ENCODE peak calls at places on chromosomes 4 and X, in six cellular contexts. F is esophagus squamous epithelium, H is AG04450, D is nephron progenitor cell, G is endodermal cell, X is A549. B is an unnamed sample.

GRCh38 chr4:30671926-30672325 is 48.2 kb upstream of the PCDH7 start:
- DNase-seq in F (no peak), H (no peak), D (no peak), G (no peak), X (no peak), B (no peak)

GRCh38 chrX:13569479-13570244 is at the start of gene EGFL6:
- DNase-seq in F (no peak), H (no peak), D (peak), G (peak), X (no peak), B (peak)

GRCh38 chr4:8019396-8020365 is 80.0 kb upstream of the AFAP1 start:
- DNase-seq in F (peak), H (no peak), D (no peak), G (peak), X (no peak), B (no peak)

GRCh38 chr4:166924456-166924855 is 309.8 kb downstream of the SPOCK3 start:
- DNase-seq in F (no peak), H (no peak), D (no peak), G (no peak), X (peak), B (no peak)

GRCh38 chr4:98113005-98113404 is 30.3 kb downstream of the STPG2 start:
- DNase-seq in F (no peak), H (no peak), D (peak), G (peak), X (peak), B (no peak)

GRCh38 chr4:65654976-65655375 is 15.3 kb downstream of the EPHA5 start:
- DNase-seq in F (no peak), H (no peak), D (no peak), G (no peak), X (no peak), B (no peak)

GRCh38 chr4:177087060-177087459 is 222.6 kb upstream of the NEIL3 start:
- DNase-seq in F (no peak), H (no peak), D (no peak), G (no peak), X (no peak), B (no peak)

GRCh38 chr4:13966241-13967195 is 339.0 kb upstream of the BOD1L1 start:
- DNase-seq in F (no peak), H (peak), D (no peak), G (peak), X (no peak), B (no peak)

GRCh38 chr4:100780126-100780525 is 262.3 kb upstream of the EMCN start:
- DNase-seq in F (no peak), H (no peak), D (no peak), G (no peak), X (no peak), B (no peak)

DNA sequence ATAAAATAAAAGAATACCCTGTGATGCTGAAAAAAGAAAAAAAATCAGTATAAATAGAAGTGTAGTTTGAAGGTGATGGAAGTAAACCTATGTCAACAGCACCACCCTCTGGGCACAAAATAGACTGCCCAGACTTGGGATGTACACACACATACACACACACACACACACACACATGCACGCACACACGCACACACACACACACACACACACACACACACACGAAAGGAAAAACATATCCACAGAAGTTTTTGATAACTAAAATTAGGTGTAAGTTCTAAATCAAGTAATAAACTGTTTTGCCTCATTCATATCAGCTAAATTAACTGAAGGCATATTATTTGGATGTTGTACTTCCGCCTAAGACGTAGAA is 40.5 kb downstream of the ANXA5 start:
- DNase-seq in F (no peak), H (peak), D (peak), G (peak), X (peak), B (no peak)
- TF ChIP-seq CTCF in F (no peak), H (peak), D (peak), G (peak), X (peak), B (peak)

GRCh38 chrX:143788265-143788664 is 67.7 kb upstream of the SPANXN2 start:
- DNase-seq in F (no peak), H (no peak), D (peak), G (no peak), X (peak), B (no peak)
- TF ChIP-seq CTCF in F (no peak), H (no peak), D (peak), G (peak), X (peak), B (peak)

GRCh38 chrX:47483310-47484268 is 567 bp upstream of the ZNF41 start:
- DNase-seq in F (no peak), H (no peak), D (peak), G (peak), X (peak), B (no peak)

GRCh38 chrX:47482065-47482511 is 934 bp downstream of the ZNF41 start:
- DNase-seq in F (no peak), H (no peak), D (no peak), G (no peak), X (no peak), B (no peak)

GRCh38 chrX:47484885-47485284 is 1.9 kb upstream of the ZNF41 start:
- DNase-seq in F (no peak), H (no peak), D (no peak), G (no peak), X (no peak), B (no peak)

GRCh38 chrX:47481160-47481559 is 1.9 kb downstream of the ZNF41 start:
- DNase-seq in F (no peak), H (no peak), D (no peak), G (no peak), X (no peak), B (no peak)

DNA sequence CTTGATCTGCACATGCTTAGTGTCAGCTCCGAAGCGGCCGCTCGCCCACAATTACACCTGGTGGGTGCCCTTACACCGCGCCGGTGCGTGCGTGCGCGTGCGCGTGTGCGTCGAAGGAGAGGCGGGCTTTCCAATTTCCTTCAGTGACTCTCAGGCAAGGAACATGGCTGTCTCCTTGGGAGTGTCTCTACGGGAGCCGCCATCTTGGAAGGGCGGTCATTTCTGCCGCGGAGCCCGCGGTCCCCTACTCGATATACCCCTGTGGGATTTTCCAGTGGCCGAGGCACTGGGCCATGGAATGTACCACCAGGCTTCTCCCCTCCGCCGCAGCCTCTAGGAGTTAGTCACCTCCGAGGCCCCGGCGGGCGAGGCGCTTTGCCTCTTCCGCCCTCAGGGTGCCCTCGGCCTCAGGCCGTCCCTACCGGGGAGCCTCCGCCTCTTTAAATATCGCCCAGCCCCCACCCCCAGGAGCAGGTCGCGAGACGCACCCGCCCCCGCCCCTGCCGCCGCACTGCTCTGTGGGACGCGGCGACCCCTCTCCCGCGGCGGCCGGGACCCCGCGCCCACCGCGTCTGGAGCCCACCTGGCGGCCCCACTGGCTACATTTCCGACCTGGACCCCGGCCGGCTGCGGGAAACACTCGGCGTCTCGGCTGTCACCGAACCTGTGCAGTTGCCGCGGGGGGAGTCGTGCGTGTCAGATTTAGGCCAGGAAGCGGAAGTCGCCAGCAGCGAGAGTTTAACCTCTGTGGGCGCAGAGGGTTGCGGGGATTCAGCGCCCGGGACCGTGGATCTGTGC is at the start of gene ZNF41:
- DNase-seq in F (peak), H (no peak), D (peak), G (peak), X (peak), B (no peak)
- TF ChIP-seq CTCF in F (no peak), H (no peak), D (no peak), G (no peak), X (no peak), B (no peak)

GRCh38 chr4:20432098-20432497 is 180.4 kb downstream of the SLIT2 start:
- DNase-seq in F (no peak), H (no peak), D (no peak), G (no peak), X (no peak), B (no peak)

GRCh38 chr4:20426028-20426427 is 174.3 kb downstream of the SLIT2 start:
- DNase-seq in F (no peak), H (no peak), D (no peak), G (no peak), X (no peak), B (no peak)

GRCh38 chr4:20430555-20430954 is 178.8 kb downstream of the SLIT2 start:
- DNase-seq in F (no peak), H (peak), D (no peak), G (no peak), X (no peak), B (no peak)

GRCh38 chr4:20431422-20432014 is 179.8 kb downstream of the SLIT2 start:
- DNase-seq in F (no peak), H (no peak), D (no peak), G (no peak), X (no peak), B (no peak)

DNA sequence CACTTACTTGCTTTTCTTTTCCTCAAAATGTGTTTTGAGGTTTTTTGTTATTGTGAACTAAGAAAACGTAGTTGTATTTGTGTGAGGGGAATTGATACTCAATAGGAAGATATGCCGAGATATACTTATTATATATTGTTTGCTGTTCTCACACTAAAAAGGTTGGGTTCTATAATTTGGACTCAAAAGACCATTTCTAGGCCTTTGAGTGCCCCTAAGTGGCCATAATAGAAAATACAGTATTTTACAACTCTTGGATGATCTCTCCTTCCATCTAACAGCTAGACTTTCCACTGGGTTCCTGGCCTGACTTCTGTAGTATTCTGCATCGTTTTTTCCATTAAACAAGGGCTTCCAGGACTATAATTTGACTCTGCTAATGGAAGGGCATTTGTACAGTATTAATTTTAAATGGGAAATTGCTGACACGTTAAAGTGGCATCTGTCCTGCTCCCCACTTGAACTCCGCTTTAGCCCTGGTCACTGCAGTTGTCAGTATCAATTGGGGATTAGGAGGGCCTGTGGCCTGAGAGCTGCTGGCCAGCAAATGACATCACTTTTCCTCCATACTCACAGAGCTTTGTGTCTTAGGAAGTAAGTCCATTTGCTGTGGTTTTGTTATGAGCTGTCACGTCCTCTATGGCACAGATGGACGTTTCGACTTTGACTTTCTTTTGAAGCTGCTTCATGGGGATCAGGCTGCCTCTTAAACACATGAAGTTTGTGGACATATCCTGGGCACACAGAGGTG is 176.9 kb downstream of the SLIT2 start:
- DNase-seq in F (no peak), H (no peak), D (no peak), G (no peak), X (peak), B (no peak)
- TF ChIP-seq CTCF in F (no peak), H (peak), D (peak), G (peak), X (peak), B (peak)

DNA sequence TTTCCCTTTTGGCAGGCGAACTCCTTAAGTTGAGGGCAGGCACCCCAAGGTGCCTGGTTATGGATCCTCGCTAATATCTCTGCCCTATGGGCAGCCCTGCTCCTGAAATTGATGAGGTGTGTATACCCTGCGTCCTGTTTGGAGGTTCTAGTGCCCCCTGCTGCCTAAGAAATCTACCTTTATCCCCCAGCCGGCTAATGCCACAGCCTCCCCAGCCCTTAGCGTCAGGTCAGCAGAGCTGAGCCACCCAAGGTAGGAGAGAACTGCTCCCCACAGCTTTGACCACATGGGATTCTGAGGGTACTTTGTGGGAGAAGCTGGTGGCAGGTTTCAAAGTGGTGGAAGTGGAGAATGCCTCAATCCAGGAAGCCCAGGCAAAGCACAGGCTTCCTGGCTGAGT is 50.8 kb downstream of the ANAPC4 start:
- DNase-seq in F (no peak), H (no peak), D (no peak), G (no peak), X (no peak), B (no peak)
- TF ChIP-seq CTCF in F (no peak), H (no peak), D (no peak), G (peak), X (no peak), B (no peak)